ENCODE peak calls at places on chromosome 5, in six cellular contexts. O is upper lobe of left lung; I is astrocyte; U is kidney epithelial cell; H is CD8-positive, alpha-beta T cell; G is endodermal cell. P is an unnamed sample.
A peak's percentile ranks its signal among the peaks of the same experiment; 100 is the strongest.

GRCh38 chr5:59598547-59598874 is 295.0 kb downstream of the PDE4D start:
- DNase-seq in U (no peak), H (no peak), O (no peak), G (no peak), I (no peak), P (no peak)

GRCh38 chr5:7706214-7706613 is 144.7 kb downstream of the CFAP90 start:
- DNase-seq in O (no peak), H (no peak), I (no peak), G (no peak), U (no peak), P (no peak)

GRCh38 chr5:88474574-88474973 is 205.9 kb upstream of the TMEM161B start:
- DNase-seq in I (no peak), U (no peak), O (no peak), G (no peak), H (no peak), P (no peak)

GRCh38 chr5:94361161-94361560 is 257.2 kb downstream of the KIAA0825 start:
- DNase-seq in I (no peak), O (no peak), G (no peak), U (no peak), H (no peak), P (no peak)

GRCh38 chr5:145980718-145981117 is 44.3 kb downstream of the SH3RF2 start:
- DNase-seq in I (no peak), U (no peak), O (no peak), G (no peak), H (no peak), P (no peak)

GRCh38 chr5:89292461-89292860 is 409.5 kb upstream of the MEF2C start:
- DNase-seq in I (no peak), G (no peak), U (no peak), O (no peak), H (no peak), P (no peak)

GRCh38 chr5:44770936-44771717 is 37.6 kb upstream of the MRPS30 start:
- DNase-seq in O (no peak), U (no peak), G (no peak), H (no peak), I (no peak), P (no peak)

GRCh38 chr5:75324791-75325190 is 12.2 kb upstream of the HMGCR start:
- DNase-seq in G (no peak), H (no peak), I (no peak), U (no peak), O (no peak), P (no peak)

GRCh38 chr5:157390179-157390923 is 69.7 kb upstream of the NIPAL4 start:
- DNase-seq in H (peak; percentile 64), G (peak; percentile 63), I (peak; percentile 96), O (no peak), U (peak; percentile 98), P (no peak)

GRCh38 chr5:58412932-58413331 is 47.0 kb downstream of the PLK2 start:
- DNase-seq in U (peak; percentile 7), O (no peak), I (peak; percentile 15), H (no peak), G (no peak), P (no peak)
- H3K36me3 ChIP-seq in U (no peaks in the 10 kb centered on the region), O (no peaks in the 10 kb centered on the region), I (no peaks in the 10 kb centered on the region), H (no peaks in the 10 kb centered on the region), G (no peaks in the 10 kb centered on the region), P (no peaks in the 10 kb centered on the region)

DNA sequence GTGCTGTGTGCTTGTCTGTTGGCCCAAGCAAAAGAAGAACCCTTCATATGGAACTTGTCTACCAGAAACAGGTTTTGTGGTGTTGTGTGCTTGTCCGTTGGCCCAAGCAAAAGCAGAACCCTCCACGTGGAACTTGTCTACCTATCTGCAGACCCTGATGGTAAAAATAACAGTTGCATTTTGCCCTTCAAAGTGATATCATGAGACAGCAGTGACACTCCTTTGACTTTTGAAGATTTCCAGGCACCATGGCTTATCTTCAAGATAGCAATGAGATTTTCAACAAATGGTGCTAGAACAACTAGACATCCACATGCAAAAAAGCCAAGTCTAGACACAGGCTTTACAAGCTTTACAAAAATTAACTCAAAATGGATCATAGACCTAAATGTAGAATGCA is 16.9 kb downstream of the MACROH2A1 start:
- DNase-seq in O (no peak), G (no peak), I (no peak), H (no peak), U (no peak), P (no peak)
- H3K36me3 ChIP-seq in O (peaks cover 11% of the 10 kb centered on the region), G (peaks cover 95% of the 10 kb centered on the region), I (peaks cover 55% of the 10 kb centered on the region), H (peaks cover 24% of the 10 kb centered on the region), U (peaks cover 6% of the 10 kb centered on the region), P (peaks cover 45% of the 10 kb centered on the region)

GRCh38 chr5:142970440-142970788 is 200.2 kb downstream of the ARHGAP26 start:
- DNase-seq in G (peak; percentile 31), H (no peak), U (no peak), O (no peak), I (no peak), P (no peak)

GRCh38 chr5:142969624-142970439 is 199.7 kb downstream of the ARHGAP26 start:
- DNase-seq in H (no peak), G (peak; percentile 10), I (no peak), U (no peak), O (no peak), P (no peak)

GRCh38 chr5:142971296-142972013 is 201.3 kb downstream of the ARHGAP26 start:
- DNase-seq in I (no peak), G (peak; percentile 41), H (no peak), U (no peak), O (no peak), P (no peak)

GRCh38 chr5:142972064-142972463 is 201.9 kb downstream of the ARHGAP26 start:
- DNase-seq in O (no peak), H (no peak), U (no peak), I (no peak), G (peak; percentile 17), P (no peak)

DNA sequence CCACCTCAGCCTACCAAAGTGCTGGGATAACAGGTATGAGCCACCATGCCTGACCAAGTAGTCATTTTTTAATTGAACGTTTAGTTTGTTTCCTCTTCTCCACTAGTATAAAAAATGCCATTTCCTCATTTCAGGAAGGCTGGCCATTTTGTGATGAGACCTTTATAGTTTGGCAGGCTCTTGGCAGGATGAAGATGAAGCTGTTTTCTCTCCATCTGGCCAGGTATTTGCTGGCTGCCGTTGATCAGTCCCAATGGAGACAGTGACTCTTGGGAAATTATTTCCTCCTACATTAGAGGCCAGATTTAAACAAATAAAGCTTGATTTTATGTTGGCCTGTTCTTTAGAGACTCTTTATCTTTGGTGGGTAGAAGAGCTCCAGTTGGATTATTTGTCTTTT is 199.0 kb downstream of the ARHGAP26 start:
- DNase-seq in I (no peak), U (no peak), H (no peak), O (no peak), G (peak; percentile 4), P (no peak)
- H3K36me3 ChIP-seq in I (no peaks in the 10 kb centered on the region), U (no peaks in the 10 kb centered on the region), H (no peaks in the 10 kb centered on the region), O (no peaks in the 10 kb centered on the region), G (no peaks in the 10 kb centered on the region), P (no peaks in the 10 kb centered on the region)

DNA sequence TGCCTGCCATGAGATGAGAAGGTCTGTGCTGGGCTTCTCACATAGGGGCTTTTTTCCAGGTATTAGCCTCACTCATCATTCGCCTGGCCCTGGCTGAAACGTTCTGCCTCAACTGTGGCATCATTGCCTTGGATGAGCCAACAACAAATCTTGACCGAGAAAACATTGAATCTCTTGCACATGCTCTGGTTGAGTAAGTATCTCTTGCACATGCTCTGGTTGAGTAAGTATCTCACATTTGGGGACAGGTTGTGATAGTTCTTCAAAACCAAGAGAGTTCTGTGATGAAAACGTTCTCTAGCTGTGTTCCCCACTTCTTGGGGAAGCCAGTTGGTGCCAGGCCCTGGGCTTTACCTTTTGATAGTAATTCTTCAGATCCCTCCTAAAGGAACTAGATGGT is 17.4 kb upstream of the IL13 start:
- DNase-seq in O (no peak), G (no peak), I (no peak), U (no peak), H (no peak), P (no peak)
- H3K36me3 ChIP-seq in O (peaks cover 13% of the 10 kb centered on the region), G (peaks cover 39% of the 10 kb centered on the region), I (peaks cover 16% of the 10 kb centered on the region), U (no peaks in the 10 kb centered on the region), H (peaks cover 33% of the 10 kb centered on the region), P (peaks cover 55% of the 10 kb centered on the region)

GRCh38 chr5:148437249-148437648 is 53.5 kb downstream of the FBXO38 start:
- DNase-seq in G (no peak), H (no peak), I (no peak), O (no peak), U (no peak), P (no peak)
- H3K36me3 ChIP-seq in G (peaks cover 88% of the 10 kb centered on the region), H (peaks cover 47% of the 10 kb centered on the region), I (peaks cover 55% of the 10 kb centered on the region), O (peaks cover 11% of the 10 kb centered on the region), U (no peaks in the 10 kb centered on the region), P (peaks cover 57% of the 10 kb centered on the region)

DNA sequence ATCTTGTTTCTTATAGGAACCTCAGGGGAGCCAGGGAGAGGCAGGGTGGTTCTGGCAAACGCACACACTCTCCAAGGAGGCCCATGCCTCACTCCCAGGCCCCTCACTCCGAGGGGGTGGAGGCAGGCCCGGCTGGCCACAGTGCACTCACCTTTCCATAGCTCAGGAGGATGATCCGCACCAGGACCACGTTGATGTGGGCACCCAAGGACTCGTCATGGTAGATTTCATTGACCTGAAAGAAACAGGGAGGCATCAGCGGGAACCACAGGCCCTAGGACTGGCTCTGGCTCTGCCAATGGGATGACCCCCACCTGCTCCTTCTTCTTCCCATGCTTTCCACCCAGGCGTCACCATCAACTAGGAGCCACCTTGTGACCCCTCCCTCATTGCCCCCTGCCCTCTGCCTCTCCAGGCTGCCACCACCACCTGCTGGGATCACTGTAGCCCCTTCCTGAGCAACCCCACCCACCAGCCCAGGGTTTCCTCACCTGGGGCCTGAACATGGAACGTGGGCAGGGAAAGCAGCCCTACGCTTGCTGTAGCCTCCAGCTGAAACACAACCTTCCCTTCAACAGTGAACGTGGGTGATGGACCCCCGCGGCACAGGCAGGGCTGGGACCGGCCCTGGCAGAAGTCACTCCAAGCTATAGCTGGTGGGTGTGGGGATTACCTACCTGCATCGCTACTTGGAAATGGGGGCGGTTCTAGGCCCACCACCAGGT is 120.9 kb downstream of the ZNF354C start:
- DNase-seq in O (no peak), G (no peak), H (no peak), I (no peak), U (no peak), P (no peak)
- H3K36me3 ChIP-seq in O (no peaks in the 10 kb centered on the region), G (no peaks in the 10 kb centered on the region), H (no peaks in the 10 kb centered on the region), I (no peaks in the 10 kb centered on the region), U (no peaks in the 10 kb centered on the region), P (peaks cover 5% of the 10 kb centered on the region)